ENCODE peak calls at places on chromosomes 1 and 21, in eight cellular contexts. X, G, I, J, H, V, C and U are unnamed samples.

GRCh38 chr1:2275796-2276536 is 47.8 kb downstream of the SKI start:
- DNase-seq in J (peak), G (no peak), H (no peak), X (no peak), I (peak), V (no peak), C (no peak), U (no peak)

GRCh38 chr21:25790122-25790951 is 55.6 kb downstream of the GABPA start:
- DNase-seq in I (no peak), J (peak), V (no peak), C (peak), X (no peak), H (no peak), G (peak), U (peak)

GRCh38 chr1:208081972-208082371 is 162.2 kb downstream of the PLXNA2 start:
- DNase-seq in H (no peak), I (no peak), J (no peak), V (no peak), G (no peak), X (no peak), C (no peak), U (no peak)

GRCh38 chr1:23592209-23592905 is 33.1 kb upstream of the ID3 start:
- DNase-seq in H (no peak), J (no peak), G (no peak), C (no peak), V (no peak), I (no peak), X (no peak), U (no peak)

GRCh38 chr1:30923597-30923996 is 15.0 kb upstream of the SDC3 start:
- DNase-seq in V (no peak), C (no peak), X (no peak), H (peak), G (peak), I (no peak), J (no peak), U (no peak)

GRCh38 chr1:242525360-242525722 is 844 bp upstream of the PLD5 start:
- DNase-seq in I (no peak), X (no peak), C (no peak), V (no peak), H (no peak), J (no peak), G (no peak), U (no peak)

GRCh38 chr1:66624412-66625060 is 90.6 kb downstream of the SGIP1 start:
- DNase-seq in X (no peak), I (no peak), H (no peak), V (no peak), C (no peak), G (peak), J (no peak), U (no peak)

GRCh38 chr21:45859041-45859761 is 122.4 kb upstream of the COL6A1 start:
- DNase-seq in V (no peak), H (peak), G (no peak), I (no peak), J (no peak), X (no peak), C (no peak), U (no peak)

GRCh38 chr1:219476116-219476515 is 136.8 kb downstream of the ZC3H11B start:
- DNase-seq in X (no peak), G (no peak), V (no peak), C (no peak), H (no peak), I (no peak), J (no peak), U (no peak)

GRCh38 chr1:118185083-118185899 is at the start of gene SPAG17:
- DNase-seq in V (no peak), H (peak), X (peak), J (peak), C (peak), G (peak), I (peak), U (peak)
- TF ChIP-seq CTCF in V (no peak), H (no peak), X (no peak), J (peak), C (peak), G (peak), I (no peak), U (no peak)

GRCh38 chr21:36721817-36722216 is 22.9 kb downstream of the SIM2 start:
- DNase-seq in X (no peak), I (no peak), V (no peak), G (no peak), H (peak), C (no peak), J (no peak), U (no peak)

GRCh38 chr21:36717901-36718465 is 19.1 kb downstream of the SIM2 start:
- DNase-seq in H (peak), I (no peak), C (no peak), V (no peak), X (no peak), J (no peak), G (no peak), U (no peak)

GRCh38 chr21:36716836-36717235 is 17.9 kb downstream of the SIM2 start:
- DNase-seq in V (no peak), C (no peak), G (no peak), H (no peak), X (no peak), J (no peak), I (no peak), U (no peak)

GRCh38 chr21:36718951-36719501 is 20.1 kb downstream of the SIM2 start:
- DNase-seq in V (no peak), C (no peak), X (no peak), H (no peak), J (no peak), G (no peak), I (no peak), U (no peak)

DNA sequence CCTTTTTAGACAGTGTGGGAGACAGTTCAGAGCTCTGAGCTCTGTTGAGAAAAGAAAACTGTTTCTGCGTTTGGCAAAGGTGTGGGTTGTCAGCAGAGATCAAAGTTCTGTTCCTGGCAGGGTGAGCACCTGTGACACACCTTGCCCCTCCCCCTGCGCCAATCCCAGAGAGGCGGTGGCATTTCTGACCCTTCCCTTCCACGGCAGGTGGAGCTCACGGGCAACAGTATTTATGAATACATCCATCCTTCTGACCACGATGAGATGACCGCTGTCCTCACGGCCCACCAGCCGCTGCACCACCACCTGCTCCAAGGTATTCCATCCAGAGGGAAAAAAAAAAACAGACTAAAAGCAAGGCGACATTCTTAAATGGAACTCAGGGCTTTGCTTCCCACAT is 20.7 kb downstream of the SIM2 start:
- DNase-seq in C (no peak), G (no peak), V (no peak), J (peak), I (no peak), H (no peak), X (no peak), U (no peak)
- TF ChIP-seq CTCF in C (no peak), G (no peak), V (no peak), J (no peak), I (no peak), H (no peak), X (no peak), U (no peak)

DNA sequence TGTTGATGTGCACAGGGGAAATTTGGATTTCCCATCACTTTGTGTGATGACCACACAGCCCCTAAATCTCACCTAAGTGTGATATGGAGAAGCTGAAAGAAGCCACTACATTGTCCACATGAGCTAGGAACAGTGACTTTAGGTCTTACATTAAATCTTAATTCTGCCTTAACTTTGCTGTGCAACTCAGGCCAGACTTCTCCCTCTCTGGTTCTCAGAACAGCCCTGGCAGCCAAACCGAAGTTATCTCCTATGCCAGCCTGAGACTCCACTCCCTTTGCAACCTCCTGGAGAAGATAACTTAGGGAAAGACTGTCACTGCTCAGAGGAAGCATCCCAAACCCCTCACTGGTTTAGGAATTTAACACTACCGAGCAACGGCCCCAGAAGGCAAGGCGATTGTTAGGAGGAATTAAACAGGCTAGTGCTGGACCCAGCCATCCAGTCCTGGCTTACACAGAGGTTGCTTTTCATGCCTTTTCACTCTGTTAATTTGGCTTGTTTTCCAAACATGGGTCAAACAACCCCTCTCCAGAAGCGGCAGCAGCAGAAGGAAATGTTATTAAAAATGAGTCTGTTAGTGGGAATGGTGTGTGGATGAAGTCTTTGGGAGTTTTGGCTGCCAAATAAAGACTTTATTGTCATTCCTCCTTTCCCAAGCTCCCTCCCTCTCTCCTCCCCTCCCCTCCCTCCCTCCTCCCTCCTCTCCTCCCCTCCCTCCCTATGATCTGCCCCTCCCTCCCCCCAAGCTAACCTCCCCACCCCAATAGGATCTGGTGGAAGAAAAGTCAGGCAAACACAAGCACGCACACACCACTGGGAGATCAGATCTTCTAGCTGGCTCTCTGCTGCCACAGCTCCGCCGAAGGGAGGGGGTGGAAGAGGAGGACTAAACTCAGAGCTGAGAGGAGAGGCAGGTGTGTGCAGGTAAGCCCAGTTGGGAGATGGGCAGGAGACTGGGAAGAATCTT is at the start of gene PRELP:
- DNase-seq in C (no peak), J (peak), H (peak), V (no peak), G (no peak), I (no peak), X (peak), U (no peak)
- TF ChIP-seq CTCF in C (no peak), J (no peak), H (no peak), V (no peak), G (peak), I (no peak), X (no peak), U (no peak)

GRCh38 chr1:115678141-115678540 is 36.4 kb downstream of the VANGL1 start:
- DNase-seq in H (no peak), G (no peak), X (no peak), V (no peak), J (no peak), C (no peak), I (no peak), U (no peak)

GRCh38 chr1:115676498-115677171 is 34.9 kb downstream of the VANGL1 start:
- DNase-seq in H (no peak), J (no peak), I (no peak), G (no peak), V (no peak), C (no peak), X (no peak), U (no peak)

GRCh38 chr1:115679141-115679611 is 37.4 kb downstream of the VANGL1 start:
- DNase-seq in X (peak), I (no peak), C (no peak), J (peak), V (no peak), H (peak), G (peak), U (no peak)

GRCh38 chr1:115677172-115677542 is 35.4 kb downstream of the VANGL1 start:
- DNase-seq in J (no peak), I (no peak), H (no peak), C (peak), X (no peak), G (peak), V (no peak), U (no peak)

DNA sequence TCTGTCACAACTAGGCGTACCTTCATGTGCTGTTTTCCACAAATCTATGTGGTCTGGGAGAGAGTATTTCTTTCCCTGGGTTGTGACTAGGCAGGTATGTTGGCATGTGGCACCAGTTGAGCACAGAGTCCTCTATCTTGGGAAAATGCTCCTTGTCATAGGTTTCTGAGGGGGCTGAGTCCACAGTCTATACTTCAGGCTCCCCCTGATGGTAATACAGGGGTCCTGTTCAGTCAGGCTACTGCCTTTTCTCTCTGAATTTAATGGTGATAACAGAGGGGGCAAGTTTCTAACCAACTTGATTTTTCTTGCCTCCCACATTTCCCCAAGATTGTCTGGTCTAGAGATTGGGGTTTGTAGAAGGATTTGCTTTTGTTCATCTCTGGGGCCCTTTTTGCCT is 35.8 kb downstream of the VANGL1 start:
- DNase-seq in I (no peak), H (no peak), J (no peak), X (no peak), V (no peak), G (no peak), C (no peak), U (no peak)
- TF ChIP-seq CTCF in I (peak), H (no peak), J (no peak), X (peak), V (no peak), G (peak), C (no peak), U (no peak)

GRCh38 chr21:33299181-33299752 is 25.5 kb upstream of the IFNAR1 start:
- DNase-seq in C (no peak), I (no peak), H (no peak), V (peak), J (no peak), X (no peak), G (no peak), U (peak)
- TF ChIP-seq CTCF in C (no peak), I (peak), H (no peak), V (peak), J (no peak), X (no peak), G (peak), U (no peak)

DNA sequence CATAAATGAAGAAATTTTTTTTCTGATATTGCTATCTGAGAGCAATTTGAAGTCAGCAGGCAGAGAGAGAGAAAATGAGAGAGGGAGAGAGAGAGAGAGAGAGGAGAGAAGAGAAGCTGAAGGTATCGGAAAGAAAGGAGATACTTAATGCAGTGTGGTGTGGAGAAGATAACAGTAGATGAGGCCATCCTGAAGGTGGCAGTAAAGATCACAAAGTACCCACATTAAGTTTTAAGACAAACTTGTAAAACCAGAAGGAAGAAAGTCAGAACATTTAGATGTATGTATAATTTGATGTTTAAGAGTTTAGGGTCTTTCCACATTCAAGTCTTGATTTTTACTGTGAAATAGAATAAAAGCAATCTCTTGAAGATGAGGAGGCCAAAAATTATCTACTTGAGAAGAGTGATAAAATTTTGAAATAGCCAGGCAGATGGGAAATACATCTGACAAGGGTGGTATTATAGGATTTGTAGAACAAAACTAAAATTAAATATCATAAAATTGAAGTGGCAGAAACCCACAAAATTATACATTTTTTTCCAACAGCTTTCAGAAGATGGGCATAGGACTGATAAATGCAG is 1753.4 kb downstream of the MRPL39 start:
- DNase-seq in X (no peak), V (no peak), G (peak), I (no peak), J (peak), H (no peak), C (no peak), U (peak)
- TF ChIP-seq CTCF in X (peak), V (peak), G (peak), I (peak), J (peak), H (no peak), C (peak), U (peak)

GRCh38 chr1:229642376-229642775 is 16.3 kb downstream of the URB2 start:
- DNase-seq in X (no peak), C (no peak), I (no peak), V (no peak), G (no peak), J (no peak), H (no peak), U (no peak)
- TF ChIP-seq CTCF in X (no peak), C (no peak), I (no peak), V (no peak), G (no peak), J (no peak), H (no peak), U (no peak)

GRCh38 chr1:25338188-25338981 is at the start of gene TMEM50A:
- DNase-seq in X (peak), V (peak), G (peak), H (peak), C (peak), I (peak), J (peak), U (peak)
- TF ChIP-seq CTCF in X (no peak), V (no peak), G (no peak), H (no peak), C (no peak), I (no peak), J (no peak), U (no peak)

GRCh38 chr1:147723691-147724323 is 36.6 kb downstream of the GJA5 start:
- DNase-seq in V (no peak), J (peak), H (no peak), G (peak), I (peak), X (peak), C (no peak), U (peak)
- TF ChIP-seq CTCF in V (peak), J (peak), H (no peak), G (peak), I (peak), X (peak), C (peak), U (no peak)